ENCODE peak calls at places on chromosomes 6 and 20, in four cellular contexts. K is A549, W is HepG2, D is K562. N is an unnamed sample.
A peak's percentile ranks its signal among the peaks of the same experiment; 100 is the strongest.

GRCh38 chr6:136971609-136972008 is 49.5 kb downstream of the SLC35D3 start:
- DNase-seq in K (no peak), W (no peak), D (no peak), N (no peak)

GRCh38 chr6:143609972-143610371 is 67.8 kb upstream of the PHACTR2 start:
- DNase-seq in K (no peak), D (no peak), W (no peak), N (no peak)

GRCh38 chr6:83846291-83846690 is 6.9 kb upstream of the RIPPLY2 start:
- DNase-seq in K (no peak), D (no peak), W (no peak), N (no peak)

GRCh38 chr6:3226422-3227362 is 761 bp downstream of the TUBB2B start:
- DNase-seq in K (no peak), D (peak; percentile 58), W (no peak), N (peak; percentile 55)

GRCh38 chr6:22436134-22436533 is 133.2 kb upstream of the HDGFL1 start:
- DNase-seq in K (no peak), W (no peak), D (no peak), N (no peak)

GRCh38 chr20:44714102-44714700 is 968 bp upstream of the CCN5 start:
- DNase-seq in W (no peak), D (no peak), K (no peak), N (no peak)

GRCh38 chr6:42141603-42142117 is 760 bp downstream of the C6orf132 start:
- DNase-seq in W (no peak), K (no peak), D (no peak), N (no peak)

GRCh38 chr6:27864906-27865883 is 47.0 kb downstream of the OR2B2 start:
- DNase-seq in W (peak; percentile 73), D (peak; percentile 56), K (peak; percentile 87), N (peak; percentile 73)

GRCh38 chr6:48426636-48427035 is 315.6 kb upstream of the PTCHD4 start:
- DNase-seq in K (no peak), W (no peak), D (no peak), N (no peak)

GRCh38 chr20:56778765-56779195 is 149.7 kb downstream of the TFAP2C start:
- DNase-seq in K (peak; percentile 67), W (no peak), D (no peak), N (no peak)

GRCh38 chr6:129601323-129601722 is 108.7 kb downstream of the ARHGAP18 start:
- DNase-seq in K (no peak), D (no peak), W (no peak), N (no peak)

GRCh38 chr6:129597023-129597713 is 112.8 kb downstream of the ARHGAP18 start:
- DNase-seq in K (no peak), D (no peak), W (no peak), N (no peak)

GRCh38 chr6:129599467-129599866 is 110.5 kb downstream of the ARHGAP18 start:
- DNase-seq in K (no peak), W (no peak), D (no peak), N (peak; percentile 19)

GRCh38 chr6:129603731-129604130 is 106.2 kb downstream of the ARHGAP18 start:
- DNase-seq in W (no peak), K (no peak), D (no peak), N (no peak)

DNA sequence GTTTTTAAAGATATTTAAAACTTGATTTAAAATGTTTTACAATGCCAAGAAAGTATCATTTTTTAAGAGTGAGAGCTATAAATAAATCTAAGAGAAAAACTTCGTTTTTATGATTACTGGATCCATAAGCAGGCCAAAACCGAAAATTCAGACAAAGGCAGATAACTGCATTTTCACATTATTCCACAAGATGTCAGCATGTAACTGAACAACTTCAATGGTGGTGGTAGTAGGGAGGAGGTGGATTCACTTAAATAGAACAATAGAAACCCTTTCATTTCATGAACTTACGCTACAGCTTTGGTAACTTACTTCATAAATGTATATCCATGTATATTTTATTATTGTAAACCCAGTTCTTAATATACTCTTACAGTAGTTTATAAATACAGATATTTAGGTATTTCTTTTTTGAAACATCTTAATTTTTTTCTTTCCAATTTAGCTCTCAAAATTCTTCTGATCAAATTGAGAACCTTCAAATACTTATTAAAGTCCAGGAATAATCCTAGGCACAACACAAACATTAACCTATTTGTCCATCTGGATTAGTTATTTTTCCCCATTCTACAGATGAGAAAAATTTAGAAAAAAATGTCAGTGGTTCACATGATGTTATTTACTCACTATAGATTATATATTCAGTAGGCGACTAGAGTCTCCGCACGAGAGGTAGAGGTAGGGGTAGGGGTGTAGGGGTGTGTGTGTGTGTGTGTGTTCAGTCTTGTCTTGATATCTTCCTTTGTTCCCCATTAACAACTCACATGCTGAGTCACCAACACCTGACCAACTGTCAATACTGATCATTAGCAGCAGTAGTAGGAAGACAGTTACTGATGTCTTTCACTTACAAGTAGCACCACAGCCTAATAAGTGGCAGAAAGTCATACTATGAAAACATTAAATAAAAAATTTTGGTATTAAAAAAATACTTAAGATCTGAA is 111.5 kb downstream of the ARHGAP18 start:
- DNase-seq in D (peak; percentile 52), W (peak; percentile 67), K (peak; percentile 76), N (no peak)
- TF ChIP-seq NR3C1 in D (no peak), W (no peak), K (no peak), N (no peak)

GRCh38 chr6:40285535-40285934 is 301.6 kb downstream of the LRFN2 start:
- DNase-seq in K (no peak), D (no peak), W (no peak), N (no peak)
- TF ChIP-seq NR3C1 in K (no peak), D (no peak), W (no peak), N (no peak)

GRCh38 chr20:8423482-8423881 is 291.4 kb downstream of the PLCB1 start:
- DNase-seq in W (no peak), K (no peak), D (no peak), N (no peak)

GRCh38 chr20:8421981-8422380 is 289.9 kb downstream of the PLCB1 start:
- DNase-seq in K (no peak), W (no peak), D (no peak), N (no peak)

GRCh38 chr20:8424986-8425385 is 292.9 kb downstream of the PLCB1 start:
- DNase-seq in K (no peak), W (no peak), D (no peak), N (no peak)

GRCh38 chr20:8425802-8426201 is 293.7 kb downstream of the PLCB1 start:
- DNase-seq in W (no peak), K (no peak), D (no peak), N (no peak)

GRCh38 chr20:8424010-8424409 is 291.9 kb downstream of the PLCB1 start:
- DNase-seq in K (no peak), D (no peak), W (no peak), N (no peak)
- TF ChIP-seq NR3C1 in K (no peak), D (no peak), W (no peak), N (no peak)

GRCh38 chr6:88599561-88599960 is 363.9 kb downstream of the RNGTT start:
- DNase-seq in W (peak; percentile 13), K (no peak), D (peak; percentile 46), N (peak; percentile 45)
- TF ChIP-seq NR3C1 in W (no peak), K (no peak), D (no peak), N (no peak)

DNA sequence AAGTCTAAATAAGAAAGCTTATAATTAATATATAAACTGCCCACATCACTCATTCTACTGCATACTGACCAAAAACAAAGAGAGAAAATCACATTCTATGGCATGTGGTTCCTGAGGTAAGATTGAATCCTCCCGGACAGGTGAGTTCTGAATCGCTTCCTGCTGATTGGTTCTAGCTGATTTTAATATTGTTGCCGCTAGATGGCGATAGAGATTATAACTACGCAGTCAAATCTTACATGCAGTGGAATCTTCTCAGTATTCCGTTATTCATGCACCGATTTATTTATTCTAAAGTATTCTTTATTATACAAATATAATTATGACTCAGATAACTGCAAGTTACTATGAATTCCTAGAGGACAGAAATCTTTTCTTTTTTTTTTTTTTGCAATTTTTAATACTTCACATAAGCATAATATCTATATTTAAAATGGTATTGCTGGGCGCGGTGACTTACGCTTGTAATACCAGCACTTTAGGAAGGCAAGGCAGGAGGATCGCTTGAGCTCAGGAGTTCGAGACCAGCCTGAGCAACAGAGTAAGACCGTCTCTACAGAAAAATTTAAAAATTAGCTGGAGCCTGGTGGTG is 24.2 kb upstream of the TMX4 start:
- DNase-seq in K (peak; percentile 70), W (peak; percentile 81), D (peak; percentile 42), N (no peak)
- TF ChIP-seq NR3C1 in K (no peak), W (no peak), D (no peak), N (no peak)

GRCh38 chr6:32126880-32127279 is 1.2 kb downstream of the ATF6B start:
- DNase-seq in K (no peak), W (no peak), D (no peak), N (no peak)

GRCh38 chr6:32127409-32127716 is 683 bp downstream of the ATF6B start:
- DNase-seq in W (no peak), K (no peak), D (no peak), N (no peak)

GRCh38 chr6:32127717-32128592 is at the start of gene ATF6B:
- DNase-seq in K (peak; percentile 99), D (peak; percentile 97), W (peak; percentile 100), N (peak; percentile 96)

GRCh38 chr6:32120573-32121059 is 7.4 kb downstream of the ATF6B start:
- DNase-seq in K (no peak), D (no peak), W (no peak), N (no peak)

GRCh38 chr6:32123681-32124080 is 4.4 kb downstream of the ATF6B start:
- DNase-seq in D (no peak), W (no peak), K (no peak), N (no peak)
- TF ChIP-seq NR3C1 in D (no peak), W (no peak), K (no peak), N (no peak)

GRCh38 chr20:24780648-24781047 is 168.4 kb upstream of the CST7 start:
- DNase-seq in W (no peak), K (no peak), D (no peak), N (no peak)

GRCh38 chr20:24779886-24780285 is 169.2 kb upstream of the CST7 start:
- DNase-seq in W (no peak), K (no peak), D (no peak), N (no peak)

GRCh38 chr20:24777746-24778145 is 171.3 kb upstream of the CST7 start:
- DNase-seq in D (no peak), K (no peak), W (no peak), N (no peak)

GRCh38 chr20:24778585-24779031 is 170.5 kb upstream of the CST7 start:
- DNase-seq in D (no peak), K (no peak), W (no peak), N (no peak)

GRCh38 chr20:24779166-24779565 is 169.9 kb upstream of the CST7 start:
- DNase-seq in W (no peak), K (no peak), D (no peak), N (no peak)
- TF ChIP-seq NR3C1 in W (no peak), K (no peak), D (no peak), N (no peak)

DNA sequence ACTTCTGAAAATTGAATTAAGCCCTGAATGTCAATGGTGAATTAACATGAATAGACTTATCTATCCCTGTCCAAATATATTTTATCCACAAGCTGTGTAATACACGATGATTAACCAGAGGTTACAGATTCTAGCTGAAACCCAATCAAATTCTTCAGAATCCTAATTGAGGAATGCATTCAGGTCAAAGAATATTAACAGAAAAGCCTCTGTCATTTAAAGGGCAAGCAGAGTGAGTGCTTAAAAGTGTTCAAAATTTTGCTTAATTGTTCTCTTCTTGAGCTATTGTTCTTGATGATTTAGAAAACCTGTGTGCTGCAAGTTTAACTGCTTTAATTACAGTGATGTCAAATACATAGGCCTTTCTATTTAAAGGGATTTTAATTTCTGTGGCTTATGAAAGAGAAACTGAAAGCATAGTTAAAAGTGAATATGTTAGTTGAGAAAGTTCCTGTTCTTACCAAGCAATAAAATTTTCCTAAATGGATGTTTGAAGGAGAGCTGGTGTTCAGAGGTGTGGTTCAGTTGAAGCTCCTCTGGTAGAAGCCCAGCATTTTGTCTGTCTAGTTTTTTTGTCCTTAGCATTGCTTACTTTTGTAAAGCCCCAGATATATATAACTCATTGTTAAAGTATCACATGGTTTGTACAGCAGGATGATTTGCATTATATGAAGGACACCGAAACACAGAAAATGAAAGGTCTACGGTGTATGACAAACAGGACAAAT is 466.3 kb upstream of the PLCB4 start:
- DNase-seq in D (no peak), K (no peak), W (no peak), N (no peak)
- TF ChIP-seq NR3C1 in D (no peak), K (no peak), W (no peak), N (no peak)